ENCODE peak calls at places on chromosomes 16 and 17, in seven cellular contexts. X, T, Y, V, U, P and Q are unnamed samples.

GRCh38 chr17:12605222-12605621 is 60.5 kb upstream of the MYOCD start:
- DNase-seq in T (peak), Y (no peak), P (no peak), X (no peak), U (no peak), V (no peak), Q (no peak)

GRCh38 chr17:10875411-10875810 is 37.5 kb upstream of the PIRT start:
- DNase-seq in U (no peak), V (no peak), P (peak), X (no peak), T (peak), Y (no peak), Q (no peak)

GRCh38 chr16:80931985-80932720 is 74.5 kb downstream of the CMC2 start:
- DNase-seq in Y (peak), U (no peak), V (no peak), X (peak), T (peak), P (peak), Q (no peak)

GRCh38 chr17:74212262-74212912 is 984 bp upstream of the TTYH2 start:
- DNase-seq in X (peak), T (no peak), V (peak), Y (no peak), P (peak), U (no peak), Q (no peak)

GRCh38 chr16:88108762-88109161 is 157.5 kb downstream of the BANP start:
- DNase-seq in T (no peak), V (no peak), X (no peak), P (no peak), Y (no peak), U (no peak), Q (no peak)

GRCh38 chr17:76388966-76389888 is 4.8 kb downstream of the SPHK1 start:
- DNase-seq in U (no peak), V (no peak), X (no peak), Y (no peak), T (no peak), P (peak), Q (no peak)

GRCh38 chr16:1747934-1748333 is 23.4 kb downstream of the NME3 start:
- DNase-seq in P (no peak), X (no peak), Y (no peak), T (no peak), U (no peak), V (no peak), Q (no peak)

GRCh38 chr17:38322156-38322779 is 21.5 kb downstream of the GPR179 start:
- DNase-seq in T (peak), X (peak), U (no peak), Y (peak), V (peak), P (peak), Q (no peak)

GRCh38 chr17:42760652-42761581 is at the start of gene RAMP2:
- DNase-seq in X (no peak), U (no peak), T (no peak), Y (no peak), V (peak), P (peak), Q (no peak)

GRCh38 chr17:8117367-8117979 is 841 bp downstream of the ALOXE3 start:
- DNase-seq in X (no peak), T (no peak), V (no peak), Y (no peak), P (no peak), U (no peak), Q (no peak)

GRCh38 chr17:38654411-38655398 is 20.1 kb downstream of the EPOP start:
- DNase-seq in X (no peak), P (peak), U (no peak), T (no peak), Y (no peak), V (peak), Q (no peak)

GRCh38 chr16:78906135-78906534 is 694.4 kb downstream of the MAF start:
- DNase-seq in V (no peak), Y (no peak), T (no peak), X (no peak), P (peak), U (no peak), Q (no peak)

GRCh38 chr16:11257131-11257938 is 1.3 kb upstream of the SOCS1 start:
- DNase-seq in V (peak), T (peak), P (peak), U (no peak), Y (peak), X (peak), Q (no peak)

GRCh38 chr16:69926241-69926640 is 24.9 kb upstream of the CLEC18A start:
- DNase-seq in X (no peak), P (no peak), V (no peak), T (no peak), Y (no peak), U (no peak), Q (no peak)

GRCh38 chr17:4691686-4692085 is 12.3 kb downstream of the PELP1 start:
- DNase-seq in T (no peak), Y (no peak), V (no peak), U (no peak), P (no peak), X (no peak), Q (no peak)

GRCh38 chr16:77300232-77300631 is 101.0 kb downstream of the SYCE1L start:
- DNase-seq in P (no peak), V (no peak), Y (no peak), X (no peak), U (no peak), T (no peak), Q (no peak)

GRCh38 chr17:80821546-80821945 is 170.1 kb upstream of the CHMP6 start:
- DNase-seq in V (peak), U (no peak), T (no peak), Y (no peak), X (no peak), P (no peak), Q (no peak)

GRCh38 chr16:67801889-67802288 is 4.5 kb downstream of the RANBP10 start:
- DNase-seq in V (peak), U (no peak), Y (no peak), X (no peak), T (no peak), P (no peak), Q (no peak)

GRCh38 chr17:76538281-76538931 is 897 bp upstream of the CYGB start:
- DNase-seq in P (peak), X (no peak), Y (no peak), T (no peak), U (no peak), V (peak), Q (no peak)

GRCh38 chr16:55703003-55704001 is 47.5 kb downstream of the SLC6A2 start:
- DNase-seq in T (peak), V (no peak), P (peak), X (peak), U (peak), Y (peak), Q (peak)

GRCh38 chr17:61157246-61157887 is 242.3 kb upstream of the TBX2 start:
- DNase-seq in P (no peak), Y (peak), U (no peak), V (no peak), X (peak), T (peak), Q (no peak)

GRCh38 chr16:70429888-70430666 is 8.8 kb downstream of the ST3GAL2 start:
- DNase-seq in P (no peak), U (no peak), Y (no peak), T (no peak), X (no peak), V (no peak), Q (no peak)

GRCh38 chr16:85398050-85398451 is 215.1 kb upstream of the GSE1 start:
- DNase-seq in T (no peak), V (peak), Y (no peak), P (no peak), U (no peak), X (no peak), Q (no peak)

GRCh38 chr17:42050360-42051012 is at the start of gene C17orf113:
- DNase-seq in V (peak), T (peak), X (no peak), P (peak), Y (no peak), U (no peak), Q (no peak)

GRCh38 chr17:61303334-61304096 is 96.1 kb upstream of the TBX2 start:
- DNase-seq in U (no peak), P (no peak), T (no peak), V (no peak), X (no peak), Y (no peak), Q (no peak)

GRCh38 chr17:36591434-36592315 is at the start of gene DHRS11:
- DNase-seq in X (peak), U (peak), P (peak), T (peak), V (peak), Y (no peak), Q (no peak)

GRCh38 chr17:65102788-65103187 is 34.4 kb upstream of the RGS9 start:
- DNase-seq in V (no peak), U (no peak), X (no peak), T (peak), P (no peak), Y (no peak), Q (no peak)

GRCh38 chr16:71723537-71724319 is 773 bp downstream of the PHLPP2 start:
- DNase-seq in X (peak), P (peak), T (peak), U (no peak), Y (peak), V (peak), Q (no peak)
- TF ChIP-seq CTCF in X (no peak), P (no peak), T (no peak), U (no peak), Y (no peak), V (no peak), Q (no peak)

GRCh38 chr17:2402517-2402916 is 1.7 kb upstream of the MNT start:
- DNase-seq in P (no peak), T (no peak), V (peak), U (no peak), Y (no peak), X (no peak), Q (no peak)

GRCh38 chr17:2406903-2407790 is 6.3 kb upstream of the MNT start:
- DNase-seq in T (peak), U (no peak), P (no peak), Y (no peak), V (no peak), X (peak), Q (no peak)

GRCh38 chr17:2405247-2405926 is 4.5 kb upstream of the MNT start:
- DNase-seq in U (peak), T (peak), V (no peak), P (no peak), Y (no peak), X (peak), Q (no peak)

GRCh38 chr17:2403044-2403443 is 2.2 kb upstream of the MNT start:
- DNase-seq in U (no peak), T (no peak), Y (no peak), X (no peak), P (no peak), V (no peak), Q (no peak)

GRCh38 chr17:2406271-2406902 is 5.5 kb upstream of the MNT start:
- DNase-seq in V (no peak), U (no peak), P (no peak), T (no peak), X (no peak), Y (no peak), Q (no peak)
- H3K4me3 ChIP-seq in V (no peak), U (no peak), P (no peak), T (no peak), X (no peak), Y (no peak), Q (no peak)

DNA sequence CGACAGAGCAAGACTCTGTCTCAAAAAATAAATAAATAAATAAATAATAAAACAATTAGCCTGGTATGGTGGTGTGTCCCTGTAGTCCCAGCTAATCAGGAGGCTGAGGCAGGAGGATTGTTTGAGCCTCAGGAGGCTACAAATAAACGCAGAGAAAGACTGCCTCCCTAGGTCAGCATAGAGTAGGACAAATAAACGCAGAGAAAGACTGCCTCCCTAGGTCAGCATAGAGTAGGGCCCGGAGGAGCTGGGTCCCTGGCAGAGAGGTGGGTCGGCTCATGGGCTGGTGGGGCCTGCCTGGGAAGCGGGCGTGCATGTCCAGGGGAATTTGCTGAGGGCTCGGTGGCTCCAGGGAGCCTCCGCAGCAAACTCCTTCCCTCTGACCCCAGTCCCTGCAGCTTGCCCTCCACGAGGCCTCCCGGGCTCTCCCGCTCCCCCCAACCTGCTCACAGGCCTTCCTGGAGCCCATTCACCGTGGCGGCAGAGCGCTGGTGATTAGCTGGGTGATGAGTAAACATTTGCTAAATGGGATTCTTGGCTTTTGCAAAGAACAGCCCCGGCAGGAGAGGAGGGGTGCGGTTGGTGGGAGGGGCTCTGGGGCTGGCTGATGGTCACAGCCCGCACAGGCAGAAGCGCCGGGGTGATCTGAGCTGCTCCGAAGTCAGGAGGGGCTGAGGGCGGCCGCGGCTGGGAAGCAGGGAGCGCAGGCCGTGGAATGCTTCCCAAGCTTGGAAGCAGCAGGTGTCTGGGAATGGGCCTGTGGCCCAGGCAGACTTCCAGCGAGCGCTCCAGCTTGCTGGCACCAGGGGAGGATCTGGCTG is 93.2 kb downstream of the RTN4RL1 start:
- DNase-seq in V (no peak), Y (peak), P (peak), T (no peak), U (no peak), X (peak), Q (no peak)
- TF ChIP-seq CTCF in V (no peak), Y (no peak), P (peak), T (no peak), U (no peak), X (no peak), Q (no peak)

GRCh38 chr17:2230877-2231276 is 72.7 kb downstream of the SMG6 start:
- DNase-seq in P (no peak), Y (no peak), U (no peak), T (no peak), V (no peak), X (no peak), Q (no peak)
- H3K4me3 ChIP-seq in P (no peak), Y (no peak), U (no peak), T (no peak), V (no peak), X (no peak), Q (no peak)

GRCh38 chr17:45311406-45311761 is 5.4 kb downstream of the MAP3K14 start:
- DNase-seq in X (no peak), P (no peak), U (no peak), T (no peak), V (no peak), Y (no peak), Q (no peak)
- TF ChIP-seq CTCF in X (no peak), P (no peak), U (peak), T (peak), V (no peak), Y (no peak), Q (no peak)

GRCh38 chr16:66576306-66576705 is 3.0 kb upstream of the CMTM2 start:
- DNase-seq in V (no peak), Y (no peak), U (no peak), P (no peak), X (peak), T (no peak), Q (no peak)

GRCh38 chr16:66581246-66581952 is 2.1 kb downstream of the CMTM2 start:
- DNase-seq in V (no peak), T (peak), X (peak), U (no peak), P (no peak), Y (no peak), Q (no peak)

GRCh38 chr16:66574081-66574480 is 5.2 kb upstream of the CMTM2 start:
- DNase-seq in P (no peak), Y (no peak), X (no peak), U (no peak), V (no peak), T (no peak), Q (no peak)

GRCh38 chr16:66580605-66581209 is 1.4 kb downstream of the CMTM2 start:
- DNase-seq in T (peak), P (peak), X (peak), Y (peak), V (no peak), U (peak), Q (peak)

GRCh38 chr16:66578596-66579531 is at the start of gene CMTM2:
- DNase-seq in P (peak), T (no peak), V (no peak), X (no peak), U (no peak), Y (no peak), Q (no peak)
- H3K4me3 ChIP-seq in P (peak), T (peak), V (peak), X (no peak), U (no peak), Y (no peak), Q (no peak)